ENCODE peak calls at places on chromosomes 11 and 22, in seven cellular contexts. One of them, this sample, is unnamed. For H3K27me3, the result is how much of the 10 kb centered on the place peaks cover.

GRCh38 chr22:36811094-36811797 is 5.6 kb downstream of the PVALB start:
- DNase-seq in hepatocyte: no peak
- DNase-seq in MM.1S: no peak
- DNase-seq in fibroblast of lung: no peak
- DNase-seq in PC-9: no peak
- DNase-seq in mammary epithelial cell: no peak
- DNase-seq in neural progenitor cell: no peak
- DNase-seq in this sample: no peak

GRCh38 chr11:62830904-62831519 is 839 bp downstream of the STX5 start:
- DNase-seq in hepatocyte: no peak
- DNase-seq in MM.1S: no peak
- DNase-seq in fibroblast of lung: no peak
- DNase-seq in PC-9: peak
- DNase-seq in mammary epithelial cell: no peak
- DNase-seq in neural progenitor cell: peak
- DNase-seq in this sample: no peak

GRCh38 chr11:38345286-38345685 is 1747.2 kb upstream of the RAG2 start:
- DNase-seq in hepatocyte: peak
- DNase-seq in MM.1S: no peak
- DNase-seq in fibroblast of lung: peak
- DNase-seq in PC-9: peak
- DNase-seq in mammary epithelial cell: peak
- DNase-seq in neural progenitor cell: no peak
- DNase-seq in this sample: no peak

GRCh38 chr11:17382046-17382728 is 6.3 kb downstream of the KCNJ11 start:
- DNase-seq in hepatocyte: no peak
- DNase-seq in MM.1S: no peak
- DNase-seq in fibroblast of lung: peak
- DNase-seq in PC-9: no peak
- DNase-seq in mammary epithelial cell: no peak
- DNase-seq in neural progenitor cell: no peak
- DNase-seq in this sample: no peak

GRCh38 chr11:9459573-9460321 is 1.1 kb upstream of the ZNF143 start:
- DNase-seq in hepatocyte: peak
- DNase-seq in MM.1S: peak
- DNase-seq in fibroblast of lung: peak
- DNase-seq in PC-9: no peak
- DNase-seq in mammary epithelial cell: peak
- DNase-seq in neural progenitor cell: no peak
- DNase-seq in this sample: peak

GRCh38 chr22:30196141-30196866 is 50.3 kb downstream of the LIF start:
- DNase-seq in hepatocyte: peak
- DNase-seq in MM.1S: no peak
- DNase-seq in fibroblast of lung: peak
- DNase-seq in PC-9: peak
- DNase-seq in mammary epithelial cell: peak
- DNase-seq in neural progenitor cell: peak
- DNase-seq in this sample: peak

GRCh38 chr11:75633409-75634011 is 35.3 kb downstream of the MAP6 start:
- DNase-seq in hepatocyte: peak
- DNase-seq in MM.1S: no peak
- DNase-seq in fibroblast of lung: no peak
- DNase-seq in PC-9: no peak
- DNase-seq in mammary epithelial cell: no peak
- DNase-seq in neural progenitor cell: peak
- DNase-seq in this sample: no peak

GRCh38 chr11:6319001-6319878 is 1.1 kb downstream of the CAVIN3 start:
- DNase-seq in hepatocyte: peak
- DNase-seq in MM.1S: no peak
- DNase-seq in fibroblast of lung: peak
- DNase-seq in PC-9: no peak
- DNase-seq in mammary epithelial cell: peak
- DNase-seq in neural progenitor cell: peak
- DNase-seq in this sample: no peak

GRCh38 chr11:61587541-61587941 is 6.7 kb upstream of the SYT7 start:
- DNase-seq in hepatocyte: peak
- DNase-seq in MM.1S: no peak
- DNase-seq in fibroblast of lung: peak
- DNase-seq in PC-9: no peak
- DNase-seq in mammary epithelial cell: no peak
- DNase-seq in neural progenitor cell: peak
- DNase-seq in this sample: no peak

GRCh38 chr11:911031-911889 is 650 bp upstream of the CHID1 start:
- DNase-seq in hepatocyte: peak
- DNase-seq in MM.1S: peak
- DNase-seq in fibroblast of lung: peak
- DNase-seq in PC-9: peak
- DNase-seq in mammary epithelial cell: peak
- DNase-seq in neural progenitor cell: peak
- DNase-seq in this sample: peak

GRCh38 chr11:46348986-46349401 is 1.7 kb downstream of the DGKZ start:
- DNase-seq in hepatocyte: no peak
- DNase-seq in MM.1S: peak
- DNase-seq in fibroblast of lung: no peak
- DNase-seq in PC-9: no peak
- DNase-seq in mammary epithelial cell: no peak
- DNase-seq in neural progenitor cell: no peak
- DNase-seq in this sample: peak

GRCh38 chr11:15563054-15563453 is 448.3 kb downstream of the INSC start:
- DNase-seq in hepatocyte: no peak
- DNase-seq in MM.1S: no peak
- DNase-seq in fibroblast of lung: no peak
- DNase-seq in PC-9: no peak
- DNase-seq in mammary epithelial cell: no peak
- DNase-seq in neural progenitor cell: peak
- DNase-seq in this sample: no peak

GRCh38 chr22:50600967-50601668 is 525 bp downstream of the MAPK8IP2 start:
- DNase-seq in hepatocyte: no peak
- DNase-seq in MM.1S: no peak
- DNase-seq in fibroblast of lung: no peak
- DNase-seq in PC-9: no peak
- DNase-seq in mammary epithelial cell: no peak
- DNase-seq in neural progenitor cell: no peak
- DNase-seq in this sample: no peak
- TF ChIP-seq EZH2 in hepatocyte: no peak
- TF ChIP-seq EZH2 in MM.1S: no peak
- TF ChIP-seq EZH2 in fibroblast of lung: no peak
- TF ChIP-seq EZH2 in PC-9: no peak
- TF ChIP-seq EZH2 in mammary epithelial cell: no peak
- TF ChIP-seq EZH2 in neural progenitor cell: peak
- TF ChIP-seq EZH2 in this sample: no peak

GRCh38 chr11:69773626-69774353 is 1.4 kb downstream of the FGF4 start:
- DNase-seq in hepatocyte: no peak
- DNase-seq in MM.1S: no peak
- DNase-seq in fibroblast of lung: no peak
- DNase-seq in PC-9: no peak
- DNase-seq in mammary epithelial cell: no peak
- DNase-seq in neural progenitor cell: peak
- DNase-seq in this sample: no peak

GRCh38 chr11:69775163-69775755 is at the start of gene FGF4:
- DNase-seq in hepatocyte: no peak
- DNase-seq in MM.1S: no peak
- DNase-seq in fibroblast of lung: no peak
- DNase-seq in PC-9: no peak
- DNase-seq in mammary epithelial cell: peak
- DNase-seq in neural progenitor cell: peak
- DNase-seq in this sample: no peak

GRCh38 chr11:69771466-69771865 is 3.7 kb downstream of the FGF4 start:
- DNase-seq in hepatocyte: no peak
- DNase-seq in MM.1S: no peak
- DNase-seq in fibroblast of lung: no peak
- DNase-seq in PC-9: no peak
- DNase-seq in mammary epithelial cell: no peak
- DNase-seq in neural progenitor cell: peak
- DNase-seq in this sample: no peak

GRCh38 chr11:69772646-69773045 is 2.5 kb downstream of the FGF4 start:
- DNase-seq in hepatocyte: no peak
- DNase-seq in MM.1S: no peak
- DNase-seq in fibroblast of lung: no peak
- DNase-seq in PC-9: no peak
- DNase-seq in mammary epithelial cell: no peak
- DNase-seq in neural progenitor cell: no peak
- DNase-seq in this sample: no peak

GRCh38 chr11:69774354-69775162 is 583 bp downstream of the FGF4 start:
- DNase-seq in hepatocyte: no peak
- DNase-seq in MM.1S: no peak
- DNase-seq in fibroblast of lung: no peak
- DNase-seq in PC-9: no peak
- DNase-seq in mammary epithelial cell: no peak
- DNase-seq in neural progenitor cell: peak
- DNase-seq in this sample: no peak
- H3K27me3 ChIP-seq in hepatocyte: half or more
- H3K27me3 ChIP-seq in MM.1S: half or more
- H3K27me3 ChIP-seq in fibroblast of lung: under half
- H3K27me3 ChIP-seq in PC-9: under half
- H3K27me3 ChIP-seq in mammary epithelial cell: under half
- H3K27me3 ChIP-seq in neural progenitor cell: half or more
- H3K27me3 ChIP-seq in this sample: under half

DNA sequence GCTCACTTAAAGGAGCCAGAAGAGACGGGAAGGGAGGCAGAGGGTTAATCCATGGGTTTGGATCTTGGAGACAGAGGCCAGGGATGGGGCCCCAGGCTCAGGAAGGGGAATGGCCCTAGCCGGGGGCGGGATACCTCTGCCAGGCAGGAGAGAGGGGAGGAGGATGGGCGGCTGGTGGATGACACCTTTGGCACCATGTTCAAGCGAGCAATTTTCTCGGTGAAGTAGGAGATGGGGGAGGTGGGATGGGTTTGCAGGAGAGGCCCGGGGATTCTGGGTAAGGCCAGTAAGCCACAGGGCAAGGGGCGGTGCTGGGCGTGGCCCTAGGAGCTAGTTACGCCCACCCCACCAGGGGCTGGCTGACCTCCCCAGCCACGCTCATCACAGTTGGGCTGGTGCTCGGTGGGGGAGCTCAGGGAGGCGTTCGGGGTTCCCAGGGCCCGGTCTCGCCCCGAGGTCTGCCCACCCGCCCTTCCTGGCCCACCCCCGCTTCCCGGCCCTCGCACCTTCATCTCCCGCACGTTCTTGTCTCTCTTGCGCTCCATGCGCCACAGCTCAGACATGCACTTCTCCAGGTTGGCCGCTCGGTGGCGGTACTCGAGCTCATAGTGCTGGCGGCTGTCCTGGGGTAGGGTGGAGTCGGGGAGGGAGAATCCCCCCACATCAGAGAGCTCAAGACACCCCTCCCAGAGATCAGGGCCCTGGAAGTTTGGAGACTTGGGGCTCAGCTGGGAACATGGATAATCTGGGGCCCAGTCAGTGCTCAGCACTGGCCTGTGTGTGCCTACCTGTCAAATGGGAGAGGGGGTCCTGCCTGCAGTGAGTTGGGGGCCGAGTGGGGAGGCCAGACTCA is 12.7 kb downstream of the BAIAP2L2 start:
- DNase-seq in hepatocyte: no peak
- DNase-seq in MM.1S: no peak
- DNase-seq in fibroblast of lung: no peak
- DNase-seq in PC-9: no peak
- DNase-seq in mammary epithelial cell: no peak
- DNase-seq in neural progenitor cell: peak
- DNase-seq in this sample: no peak
- TF ChIP-seq CTCF in hepatocyte: peak
- TF ChIP-seq CTCF in MM.1S: no peak
- TF ChIP-seq CTCF in fibroblast of lung: peak
- TF ChIP-seq CTCF in PC-9: no peak
- TF ChIP-seq CTCF in mammary epithelial cell: peak
- TF ChIP-seq CTCF in neural progenitor cell: peak
- TF ChIP-seq CTCF in this sample: no peak

GRCh38 chr11:125393331-125393730 is 102.7 kb downstream of the FEZ1 start:
- DNase-seq in hepatocyte: no peak
- DNase-seq in MM.1S: no peak
- DNase-seq in fibroblast of lung: no peak
- DNase-seq in PC-9: no peak
- DNase-seq in mammary epithelial cell: no peak
- DNase-seq in neural progenitor cell: no peak
- DNase-seq in this sample: no peak
- TF ChIP-seq EZH2 in hepatocyte: no peak
- TF ChIP-seq EZH2 in MM.1S: no peak
- TF ChIP-seq EZH2 in fibroblast of lung: no peak
- TF ChIP-seq EZH2 in PC-9: no peak
- TF ChIP-seq EZH2 in mammary epithelial cell: no peak
- TF ChIP-seq EZH2 in neural progenitor cell: no peak
- TF ChIP-seq EZH2 in this sample: no peak

GRCh38 chr11:78080818-78081495 is 1.3 kb upstream of the NDUFC2 start:
- DNase-seq in hepatocyte: no peak
- DNase-seq in MM.1S: no peak
- DNase-seq in fibroblast of lung: peak
- DNase-seq in PC-9: peak
- DNase-seq in mammary epithelial cell: peak
- DNase-seq in neural progenitor cell: no peak
- DNase-seq in this sample: peak
- H3K27me3 ChIP-seq in hepatocyte: under half
- H3K27me3 ChIP-seq in MM.1S: under half
- H3K27me3 ChIP-seq in fibroblast of lung: under half
- H3K27me3 ChIP-seq in PC-9: under half
- H3K27me3 ChIP-seq in mammary epithelial cell: under half
- H3K27me3 ChIP-seq in neural progenitor cell: under half
- H3K27me3 ChIP-seq in this sample: under half

GRCh38 chr22:17563936-17564391 is 666 bp downstream of the SLC25A18 start:
- DNase-seq in hepatocyte: no peak
- DNase-seq in MM.1S: no peak
- DNase-seq in fibroblast of lung: peak
- DNase-seq in PC-9: no peak
- DNase-seq in mammary epithelial cell: no peak
- DNase-seq in neural progenitor cell: no peak
- DNase-seq in this sample: no peak
- TF ChIP-seq CTCF in hepatocyte: no peak
- TF ChIP-seq CTCF in MM.1S: no peak
- TF ChIP-seq CTCF in fibroblast of lung: no peak
- TF ChIP-seq CTCF in PC-9: no peak
- TF ChIP-seq CTCF in mammary epithelial cell: no peak
- TF ChIP-seq CTCF in neural progenitor cell: no peak
- TF ChIP-seq CTCF in this sample: no peak

GRCh38 chr11:57476223-57476882 is 16.0 kb downstream of the RTN4RL2 start:
- DNase-seq in hepatocyte: peak
- DNase-seq in MM.1S: peak
- DNase-seq in fibroblast of lung: no peak
- DNase-seq in PC-9: no peak
- DNase-seq in mammary epithelial cell: peak
- DNase-seq in neural progenitor cell: peak
- DNase-seq in this sample: no peak
- TF ChIP-seq EZH2 in hepatocyte: peak
- TF ChIP-seq EZH2 in MM.1S: no peak
- TF ChIP-seq EZH2 in fibroblast of lung: peak
- TF ChIP-seq EZH2 in PC-9: no peak
- TF ChIP-seq EZH2 in mammary epithelial cell: no peak
- TF ChIP-seq EZH2 in neural progenitor cell: peak
- TF ChIP-seq EZH2 in this sample: no peak

This sample was measured in DND-41.